ENCODE peak calls at places on chromosomes 1 and 21, in eight cellular contexts. One of them, this sample, is unnamed.

GRCh38 chr1:44775930-44776748 is 799 bp downstream of the RPS8 start:
- DNase-seq in A673: no peak
- DNase-seq in fibroblast of the conjunctiva: no peak
- DNase-seq in WTC11: no peak
- DNase-seq in AG04450: no peak
- DNase-seq in hepatic stellate cell: peak
- DNase-seq in foreskin fibroblast: peak
- DNase-seq in ELR: peak
- DNase-seq in this sample: no peak

GRCh38 chr21:38346286-38346685 is 89.5 kb downstream of the KCNJ15 start:
- DNase-seq in A673: no peak
- DNase-seq in fibroblast of the conjunctiva: no peak
- DNase-seq in WTC11: no peak
- DNase-seq in AG04450: no peak
- DNase-seq in hepatic stellate cell: no peak
- DNase-seq in foreskin fibroblast: no peak
- DNase-seq in ELR: no peak
- DNase-seq in this sample: no peak

GRCh38 chr1:154975409-154976205 is 1.1 kb downstream of the CKS1B start:
- DNase-seq in A673: no peak
- DNase-seq in fibroblast of the conjunctiva: no peak
- DNase-seq in WTC11: peak
- DNase-seq in AG04450: no peak
- DNase-seq in hepatic stellate cell: peak
- DNase-seq in foreskin fibroblast: peak
- DNase-seq in ELR: peak
- DNase-seq in this sample: no peak

GRCh38 chr1:219092206-219092605 is 81.5 kb upstream of the LYPLAL1 start:
- DNase-seq in A673: no peak
- DNase-seq in fibroblast of the conjunctiva: peak
- DNase-seq in WTC11: no peak
- DNase-seq in AG04450: no peak
- DNase-seq in hepatic stellate cell: no peak
- DNase-seq in foreskin fibroblast: peak
- DNase-seq in ELR: peak
- DNase-seq in this sample: no peak

GRCh38 chr1:22772054-22772453 is 61.4 kb downstream of the EPHB2 start:
- DNase-seq in A673: no peak
- DNase-seq in fibroblast of the conjunctiva: no peak
- DNase-seq in WTC11: no peak
- DNase-seq in AG04450: no peak
- DNase-seq in hepatic stellate cell: no peak
- DNase-seq in foreskin fibroblast: no peak
- DNase-seq in ELR: no peak
- DNase-seq in this sample: no peak

GRCh38 chr1:109799445-109799844 is 35.7 kb upstream of the EPS8L3 start:
- DNase-seq in A673: no peak
- DNase-seq in fibroblast of the conjunctiva: no peak
- DNase-seq in WTC11: no peak
- DNase-seq in AG04450: no peak
- DNase-seq in hepatic stellate cell: no peak
- DNase-seq in foreskin fibroblast: peak
- DNase-seq in ELR: no peak
- DNase-seq in this sample: no peak

GRCh38 chr1:173392895-173393654 is 84.1 kb upstream of the PRDX6 start:
- DNase-seq in A673: peak
- DNase-seq in fibroblast of the conjunctiva: peak
- DNase-seq in WTC11: no peak
- DNase-seq in AG04450: peak
- DNase-seq in hepatic stellate cell: peak
- DNase-seq in foreskin fibroblast: peak
- DNase-seq in ELR: peak
- DNase-seq in this sample: peak

GRCh38 chr1:23369335-23370013 is at the start of gene ZNF436:
- DNase-seq in A673: peak
- DNase-seq in fibroblast of the conjunctiva: peak
- DNase-seq in WTC11: no peak
- DNase-seq in AG04450: peak
- DNase-seq in hepatic stellate cell: peak
- DNase-seq in foreskin fibroblast: peak
- DNase-seq in ELR: peak
- DNase-seq in this sample: peak

GRCh38 chr1:181676269-181676668 is 193.0 kb downstream of the CACNA1E start:
- DNase-seq in A673: peak
- DNase-seq in fibroblast of the conjunctiva: no peak
- DNase-seq in WTC11: peak
- DNase-seq in AG04450: no peak
- DNase-seq in hepatic stellate cell: no peak
- DNase-seq in foreskin fibroblast: no peak
- DNase-seq in ELR: peak
- DNase-seq in this sample: no peak